ENCODE peak calls at places on chromosomes 7 and 10, in six cellular contexts. Y, M, R, E, G and P are unnamed samples.

GRCh38 chr10:48638158-48638557 is 33.3 kb upstream of the ARHGAP22 start:
- DNase-seq in Y (no peak), M (no peak), R (no peak), E (no peak), G (no peak), P (no peak)

GRCh38 chr10:20797290-20797689 is 99.8 kb downstream of the NEBL start:
- DNase-seq in Y (no peak), M (no peak), R (no peak), E (no peak), G (no peak), P (no peak)

GRCh38 chr7:28975987-28976386 is 17.9 kb upstream of the TRIL start:
- DNase-seq in Y (no peak), M (no peak), R (no peak), E (no peak), G (no peak), P (no peak)

GRCh38 chr10:11625019-11625735 is 13.7 kb upstream of the USP6NL start:
- DNase-seq in Y (no peak), M (no peak), R (peak), E (no peak), G (no peak), P (peak)

GRCh38 chr10:12697741-12698140 is 303.8 kb downstream of the CCDC3 start:
- DNase-seq in Y (no peak), M (no peak), R (no peak), E (no peak), G (no peak), P (no peak)

GRCh38 chr10:33719005-33719703 is 384.7 kb upstream of the NRP1 start:
- DNase-seq in Y (no peak), M (no peak), R (no peak), E (peak), G (no peak), P (no peak)

GRCh38 chr10:119336599-119336998 is 129.2 kb downstream of the GRK5 start:
- DNase-seq in Y (no peak), M (no peak), R (no peak), E (no peak), G (no peak), P (no peak)

GRCh38 chr7:27235387-27236052 is 7.1 kb upstream of the EVX1 start:
- DNase-seq in Y (peak), M (peak), R (no peak), E (no peak), G (peak), P (peak)

GRCh38 chr7:106369349-106369748 is 84.6 kb upstream of the NAMPT start:
- DNase-seq in Y (no peak), M (no peak), R (no peak), E (peak), G (no peak), P (no peak)

DNA sequence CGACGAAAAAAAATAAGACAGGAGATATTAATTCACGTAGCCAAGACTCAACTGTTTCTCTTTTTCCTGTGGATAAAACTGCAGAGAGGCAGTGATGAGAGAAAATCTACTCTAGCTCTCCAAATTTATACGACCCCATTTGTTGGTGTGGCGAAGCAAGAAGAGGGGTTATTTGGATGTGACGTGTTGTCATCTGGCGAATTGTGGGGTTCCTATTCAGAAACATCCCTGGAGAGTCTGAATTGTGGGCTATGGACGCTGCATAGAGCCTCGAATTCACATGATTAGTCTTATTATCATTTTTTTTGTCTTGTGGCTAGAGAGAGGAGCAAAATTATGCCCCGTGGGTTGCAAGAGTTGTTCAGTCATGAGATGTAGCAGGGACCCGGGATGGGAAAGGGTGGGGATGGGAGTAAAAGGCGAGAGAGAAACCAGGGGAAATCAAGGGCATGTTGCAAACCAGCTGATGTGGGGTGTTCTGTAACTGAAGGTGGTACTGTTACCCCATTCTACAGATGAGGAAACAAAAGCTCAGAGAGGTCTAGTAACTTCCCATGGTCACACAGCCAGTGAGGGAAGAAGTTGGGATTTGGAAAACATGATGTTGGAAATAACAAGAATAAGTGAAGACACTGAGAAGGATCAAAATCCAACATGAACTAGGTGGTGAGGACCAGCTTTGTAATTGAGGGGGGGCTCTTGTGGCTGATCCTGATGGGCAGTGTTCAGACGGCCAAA is 69.2 kb upstream of the SFMBT2 start:
- DNase-seq in Y (no peak), M (no peak), R (no peak), E (no peak), G (no peak), P (no peak)
- H3K4me3 ChIP-seq in Y (no peak), M (no peak), R (peak), E (no peak), G (no peak), P (no peak)

GRCh38 chr7:128271471-128272454 is 30.7 kb downstream of the LEP start:
- DNase-seq in Y (no peak), M (no peak), R (no peak), E (no peak), G (no peak), P (no peak)
- TF ChIP-seq MYC in Y (no peak), M (no peak), R (no peak), E (no peak), G (no peak), P (no peak)

GRCh38 chr7:16684935-16685334 is 39.0 kb downstream of the BZW2 start:
- DNase-seq in Y (no peak), M (no peak), R (no peak), E (no peak), G (no peak), P (no peak)

GRCh38 chr7:16693601-16694318 is 47.8 kb downstream of the BZW2 start:
- DNase-seq in Y (no peak), M (no peak), R (no peak), E (no peak), G (no peak), P (no peak)

GRCh38 chr7:16688249-16688648 is 42.3 kb downstream of the BZW2 start:
- DNase-seq in Y (peak), M (no peak), R (no peak), E (no peak), G (peak), P (peak)
- TF ChIP-seq CTCF in Y (no peak), M (no peak), R (no peak), E (no peak), G (no peak), P (peak)

DNA sequence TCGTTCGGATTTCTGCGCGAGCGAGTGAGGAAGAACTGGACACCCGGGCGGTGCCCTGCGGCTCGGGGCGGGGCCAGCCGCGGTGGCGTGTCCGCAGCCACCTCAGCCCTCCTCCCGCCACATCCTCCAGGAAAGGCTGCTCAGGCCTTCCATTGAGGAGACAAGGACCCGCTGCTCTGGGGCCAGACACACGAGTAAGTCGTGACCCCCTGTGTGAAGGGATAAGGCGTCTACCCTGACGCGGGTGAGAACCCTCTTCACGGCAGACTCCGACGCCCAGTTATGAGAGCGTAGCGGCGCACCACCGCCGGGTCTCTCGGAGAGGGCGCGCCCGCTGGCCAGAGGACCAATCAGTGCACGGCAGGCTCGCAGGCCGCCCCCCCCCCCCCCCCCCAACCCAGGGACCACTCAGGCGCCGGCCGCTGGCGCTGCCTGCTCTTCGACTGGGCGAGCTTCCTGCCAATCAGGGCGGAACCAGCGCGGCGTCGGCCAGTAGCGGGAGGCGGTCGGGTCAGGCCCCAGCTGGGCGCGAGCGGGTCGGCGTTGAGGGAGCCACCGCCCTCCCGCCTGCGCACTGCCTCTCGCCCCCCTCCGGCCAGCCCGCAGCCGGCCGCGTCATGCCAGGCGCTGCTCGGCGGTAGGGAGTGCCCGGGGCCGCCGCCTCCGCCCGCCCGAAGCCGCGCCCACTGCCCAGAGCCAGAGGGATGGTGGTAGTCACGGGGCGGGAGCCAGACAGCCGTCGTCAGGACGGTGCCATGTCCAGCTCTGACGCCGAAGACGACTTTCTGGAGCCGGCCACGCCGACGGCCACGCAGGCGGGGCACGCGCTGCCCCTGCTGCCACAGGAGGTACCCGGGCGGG is at the start of gene KCTD7:
- DNase-seq in Y (peak), M (peak), R (peak), E (peak), G (peak), P (peak)
- H3K4me3 ChIP-seq in Y (peak), M (peak), R (peak), E (peak), G (peak), P (peak)

DNA sequence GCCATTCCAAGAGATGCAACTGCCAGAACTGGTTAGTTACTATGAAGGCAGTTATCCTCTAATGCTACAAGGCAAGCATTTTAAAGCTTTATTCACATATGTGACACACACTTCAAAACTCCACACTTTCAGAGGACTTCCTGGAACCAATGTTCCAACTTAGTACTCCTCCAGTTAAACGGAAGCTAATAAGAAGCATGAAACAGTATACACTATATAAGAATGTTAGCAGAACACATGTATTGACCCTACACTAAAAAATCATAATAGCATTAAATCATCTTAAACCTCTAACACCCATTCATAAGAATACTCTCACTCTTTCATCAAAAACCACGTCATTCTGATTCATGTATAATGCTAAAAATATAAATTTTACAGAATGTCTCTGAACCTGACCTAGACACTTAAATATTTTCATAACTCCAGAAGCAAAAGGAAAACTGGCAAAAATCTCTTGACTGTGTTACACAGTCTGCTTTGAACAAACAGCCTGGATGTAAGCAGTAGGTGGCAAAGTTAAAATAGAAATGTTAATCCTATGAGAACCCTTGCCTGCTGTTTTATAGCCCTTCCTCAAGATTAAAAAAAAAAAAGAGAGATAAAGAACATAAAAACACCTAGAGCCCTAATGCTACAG is 135.0 kb downstream of the SEMA3C start:
- DNase-seq in Y (no peak), M (no peak), R (no peak), E (no peak), G (no peak), P (no peak)
- TF ChIP-seq MYC in Y (no peak), M (no peak), R (no peak), E (no peak), G (no peak), P (no peak)

GRCh38 chr7:23679898-23680416 is at the start of gene FAM221A:
- DNase-seq in Y (peak), M (no peak), R (peak), E (peak), G (no peak), P (no peak)
- TF ChIP-seq CTCF in Y (peak), M (no peak), R (peak), E (peak), G (peak), P (no peak)

GRCh38 chr10:97659589-97659988 is 19.1 kb downstream of the PI4K2A start:
- DNase-seq in Y (no peak), M (no peak), R (no peak), E (no peak), G (no peak), P (peak)
- H3K4me3 ChIP-seq in Y (no peak), M (no peak), R (no peak), E (no peak), G (no peak), P (no peak)

GRCh38 chr10:24813866-24814265 is 90.2 kb upstream of the ARHGAP21 start:
- DNase-seq in Y (no peak), M (no peak), R (no peak), E (no peak), G (no peak), P (no peak)

GRCh38 chr10:24816997-24817396 is 93.3 kb upstream of the ARHGAP21 start:
- DNase-seq in Y (no peak), M (no peak), R (no peak), E (no peak), G (no peak), P (no peak)

GRCh38 chr10:24806262-24806661 is 82.6 kb upstream of the ARHGAP21 start:
- DNase-seq in Y (no peak), M (no peak), R (no peak), E (no peak), G (no peak), P (no peak)

GRCh38 chr10:24814568-24815313 is 91.1 kb upstream of the ARHGAP21 start:
- DNase-seq in Y (peak), M (peak), R (no peak), E (peak), G (no peak), P (no peak)

DNA sequence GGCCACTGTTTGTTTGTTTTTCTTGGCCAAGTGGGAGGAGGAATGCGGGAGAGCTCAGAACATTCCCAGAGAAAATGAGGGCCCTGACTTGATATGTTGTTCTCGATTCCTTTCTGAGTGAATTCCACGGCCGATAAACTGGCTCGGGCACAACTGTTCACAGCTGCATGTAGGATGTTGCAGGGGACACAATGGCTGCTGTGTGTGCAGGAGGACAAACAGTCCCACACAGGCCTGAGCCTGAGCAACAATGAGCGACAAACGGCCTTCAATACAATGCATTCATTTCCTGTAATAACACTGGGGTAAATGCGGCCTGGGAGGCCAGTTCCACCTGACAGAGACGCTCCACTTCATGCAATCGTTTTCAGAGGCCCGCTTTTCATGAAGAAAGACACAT is 88.2 kb upstream of the ARHGAP21 start:
- DNase-seq in Y (no peak), M (peak), R (no peak), E (peak), G (no peak), P (no peak)
- TF ChIP-seq MYC in Y (no peak), M (no peak), R (no peak), E (no peak), G (no peak), P (no peak)

GRCh38 chr10:99406149-99406548 is 24.3 kb downstream of the GOT1 start:
- DNase-seq in Y (no peak), M (no peak), R (no peak), E (no peak), G (no peak), P (no peak)

GRCh38 chr10:99410876-99411275 is 19.5 kb downstream of the GOT1 start:
- DNase-seq in Y (no peak), M (no peak), R (no peak), E (no peak), G (no peak), P (no peak)

GRCh38 chr10:99411546-99411945 is 18.9 kb downstream of the GOT1 start:
- DNase-seq in Y (no peak), M (no peak), R (no peak), E (no peak), G (no peak), P (no peak)

GRCh38 chr10:99412100-99412499 is 18.3 kb downstream of the GOT1 start:
- DNase-seq in Y (no peak), M (peak), R (no peak), E (no peak), G (no peak), P (no peak)
- TF ChIP-seq CTCF in Y (no peak), M (peak), R (no peak), E (no peak), G (no peak), P (no peak)